ENCODE peak calls at places on chromosomes 6 and 20, in five cellular contexts. One of them, this sample, is unnamed.
A peak's percentile ranks its signal among the peaks of the same experiment; 100 is the strongest.

GRCh38 chr6:38114976-38115632 is 295.6 kb downstream of the ZFAND3 start:
- DNase-seq in lower lobe of right lung: no peak
- DNase-seq in GM12865: no peak
- DNase-seq in activated effector memory CD4-positive, alpha-beta T cell treated with Interleukin-2 at 50 U/mL for 16 hours: no peak
- DNase-seq in activated CD4-positive, alpha-beta T cell treated with anti-CD3 and anti-CD28 coated beads, Interleukin-2, amount 50 U/mL, for 1 hour: no peak
- DNase-seq in this sample: no peak

GRCh38 chr6:24495516-24495847 is 713 bp downstream of the ALDH5A1 start:
- DNase-seq in lower lobe of right lung: peak; percentile 84
- DNase-seq in GM12865: peak; percentile 74
- DNase-seq in activated effector memory CD4-positive, alpha-beta T cell treated with Interleukin-2 at 50 U/mL for 16 hours: peak; percentile 22
- DNase-seq in activated CD4-positive, alpha-beta T cell treated with anti-CD3 and anti-CD28 coated beads, Interleukin-2, amount 50 U/mL, for 1 hour: peak; percentile 22
- DNase-seq in this sample: peak; percentile 62

GRCh38 chr6:123323419-123324329 is 313.1 kb downstream of the TRDN start:
- DNase-seq in lower lobe of right lung: no peak
- DNase-seq in GM12865: no peak
- DNase-seq in activated effector memory CD4-positive, alpha-beta T cell treated with Interleukin-2 at 50 U/mL for 16 hours: no peak
- DNase-seq in activated CD4-positive, alpha-beta T cell treated with anti-CD3 and anti-CD28 coated beads, Interleukin-2, amount 50 U/mL, for 1 hour: no peak
- DNase-seq in this sample: no peak

GRCh38 chr6:157711060-157711459 is 112.0 kb upstream of the SNX9 start:
- DNase-seq in lower lobe of right lung: no peak
- DNase-seq in GM12865: no peak
- DNase-seq in activated effector memory CD4-positive, alpha-beta T cell treated with Interleukin-2 at 50 U/mL for 16 hours: no peak
- DNase-seq in activated CD4-positive, alpha-beta T cell treated with anti-CD3 and anti-CD28 coated beads, Interleukin-2, amount 50 U/mL, for 1 hour: no peak
- DNase-seq in this sample: no peak

GRCh38 chr6:36320475-36320874 is 16.2 kb downstream of the BNIP5 start:
- DNase-seq in lower lobe of right lung: no peak
- DNase-seq in GM12865: no peak
- DNase-seq in activated effector memory CD4-positive, alpha-beta T cell treated with Interleukin-2 at 50 U/mL for 16 hours: no peak
- DNase-seq in activated CD4-positive, alpha-beta T cell treated with anti-CD3 and anti-CD28 coated beads, Interleukin-2, amount 50 U/mL, for 1 hour: no peak
- DNase-seq in this sample: no peak

GRCh38 chr6:109304284-109305015 is 77.8 kb downstream of the CD164 start:
- DNase-seq in lower lobe of right lung: no peak
- DNase-seq in GM12865: peak; percentile 30
- DNase-seq in activated effector memory CD4-positive, alpha-beta T cell treated with Interleukin-2 at 50 U/mL for 16 hours: no peak
- DNase-seq in activated CD4-positive, alpha-beta T cell treated with anti-CD3 and anti-CD28 coated beads, Interleukin-2, amount 50 U/mL, for 1 hour: no peak
- DNase-seq in this sample: no peak

GRCh38 chr20:37651932-37652331 is 41.9 kb upstream of the CTNNBL1 start:
- DNase-seq in lower lobe of right lung: peak; percentile 62
- DNase-seq in GM12865: peak; percentile 55
- DNase-seq in activated effector memory CD4-positive, alpha-beta T cell treated with Interleukin-2 at 50 U/mL for 16 hours: no peak
- DNase-seq in activated CD4-positive, alpha-beta T cell treated with anti-CD3 and anti-CD28 coated beads, Interleukin-2, amount 50 U/mL, for 1 hour: no peak
- DNase-seq in this sample: no peak

GRCh38 chr6:81792826-81793225 is 40.3 kb upstream of the TENT5A start:
- DNase-seq in lower lobe of right lung: no peak
- DNase-seq in GM12865: no peak
- DNase-seq in activated effector memory CD4-positive, alpha-beta T cell treated with Interleukin-2 at 50 U/mL for 16 hours: no peak
- DNase-seq in activated CD4-positive, alpha-beta T cell treated with anti-CD3 and anti-CD28 coated beads, Interleukin-2, amount 50 U/mL, for 1 hour: no peak
- DNase-seq in this sample: no peak

GRCh38 chr6:158756126-158756525 is 63.0 kb downstream of the EZR start:
- DNase-seq in lower lobe of right lung: no peak
- DNase-seq in GM12865: no peak
- DNase-seq in activated effector memory CD4-positive, alpha-beta T cell treated with Interleukin-2 at 50 U/mL for 16 hours: no peak
- DNase-seq in activated CD4-positive, alpha-beta T cell treated with anti-CD3 and anti-CD28 coated beads, Interleukin-2, amount 50 U/mL, for 1 hour: no peak
- DNase-seq in this sample: no peak

GRCh38 chr6:134035823-134036296 is 16.6 kb downstream of the SLC2A12 start:
- DNase-seq in lower lobe of right lung: no peak
- DNase-seq in GM12865: peak; percentile 15
- DNase-seq in activated effector memory CD4-positive, alpha-beta T cell treated with Interleukin-2 at 50 U/mL for 16 hours: no peak
- DNase-seq in activated CD4-positive, alpha-beta T cell treated with anti-CD3 and anti-CD28 coated beads, Interleukin-2, amount 50 U/mL, for 1 hour: no peak
- DNase-seq in this sample: no peak

GRCh38 chr6:45631396-45631795 is 253.7 kb upstream of the SUPT3H start:
- DNase-seq in lower lobe of right lung: no peak
- DNase-seq in GM12865: no peak
- DNase-seq in activated effector memory CD4-positive, alpha-beta T cell treated with Interleukin-2 at 50 U/mL for 16 hours: no peak
- DNase-seq in activated CD4-positive, alpha-beta T cell treated with anti-CD3 and anti-CD28 coated beads, Interleukin-2, amount 50 U/mL, for 1 hour: no peak
- DNase-seq in this sample: no peak

GRCh38 chr6:16324622-16325225 is 86.3 kb downstream of the GMPR start:
- DNase-seq in lower lobe of right lung: no peak
- DNase-seq in GM12865: no peak
- DNase-seq in activated effector memory CD4-positive, alpha-beta T cell treated with Interleukin-2 at 50 U/mL for 16 hours: no peak
- DNase-seq in activated CD4-positive, alpha-beta T cell treated with anti-CD3 and anti-CD28 coated beads, Interleukin-2, amount 50 U/mL, for 1 hour: no peak
- DNase-seq in this sample: no peak

GRCh38 chr20:2865630-2866029 is 7.7 kb upstream of the PTPRA start:
- DNase-seq in lower lobe of right lung: no peak
- DNase-seq in GM12865: no peak
- DNase-seq in activated effector memory CD4-positive, alpha-beta T cell treated with Interleukin-2 at 50 U/mL for 16 hours: no peak
- DNase-seq in activated CD4-positive, alpha-beta T cell treated with anti-CD3 and anti-CD28 coated beads, Interleukin-2, amount 50 U/mL, for 1 hour: peak; percentile 12
- DNase-seq in this sample: no peak

GRCh38 chr6:167576050-167576741 is 250.5 kb upstream of the AFDN start:
- DNase-seq in lower lobe of right lung: no peak
- DNase-seq in GM12865: no peak
- DNase-seq in activated effector memory CD4-positive, alpha-beta T cell treated with Interleukin-2 at 50 U/mL for 16 hours: no peak
- DNase-seq in activated CD4-positive, alpha-beta T cell treated with anti-CD3 and anti-CD28 coated beads, Interleukin-2, amount 50 U/mL, for 1 hour: no peak
- DNase-seq in this sample: no peak

GRCh38 chr20:58111340-58112016 is 117.0 kb downstream of the ANKRD60 start:
- DNase-seq in lower lobe of right lung: no peak
- DNase-seq in GM12865: no peak
- DNase-seq in activated effector memory CD4-positive, alpha-beta T cell treated with Interleukin-2 at 50 U/mL for 16 hours: no peak
- DNase-seq in activated CD4-positive, alpha-beta T cell treated with anti-CD3 and anti-CD28 coated beads, Interleukin-2, amount 50 U/mL, for 1 hour: no peak
- DNase-seq in this sample: no peak

GRCh38 chr20:1872456-1873183 is 22.6 kb upstream of the SIRPA start:
- DNase-seq in lower lobe of right lung: no peak
- DNase-seq in GM12865: no peak
- DNase-seq in activated effector memory CD4-positive, alpha-beta T cell treated with Interleukin-2 at 50 U/mL for 16 hours: no peak
- DNase-seq in activated CD4-positive, alpha-beta T cell treated with anti-CD3 and anti-CD28 coated beads, Interleukin-2, amount 50 U/mL, for 1 hour: no peak
- DNase-seq in this sample: no peak

GRCh38 chr6:156776841-156777576 is at the start of gene ARID1B:
- DNase-seq in lower lobe of right lung: peak; percentile 91
- DNase-seq in GM12865: peak; percentile 93
- DNase-seq in activated effector memory CD4-positive, alpha-beta T cell treated with Interleukin-2 at 50 U/mL for 16 hours: peak; percentile 78
- DNase-seq in activated CD4-positive, alpha-beta T cell treated with anti-CD3 and anti-CD28 coated beads, Interleukin-2, amount 50 U/mL, for 1 hour: peak; percentile 78
- DNase-seq in this sample: peak; percentile 84

GRCh38 chr6:1382331-1382882 is 7.0 kb upstream of the FOXF2 start:
- DNase-seq in lower lobe of right lung: no peak
- DNase-seq in GM12865: no peak
- DNase-seq in activated effector memory CD4-positive, alpha-beta T cell treated with Interleukin-2 at 50 U/mL for 16 hours: no peak
- DNase-seq in activated CD4-positive, alpha-beta T cell treated with anti-CD3 and anti-CD28 coated beads, Interleukin-2, amount 50 U/mL, for 1 hour: no peak
- DNase-seq in this sample: no peak